ENCODE peak calls at places on chromosomes 13 and 19, in five cellular contexts. S is IMR-90, E is mesendoderm, X is mesenchymal stem cell, B is H9. F is an unnamed sample.

GRCh38 chr13:23500858-23501257 is 67.4 kb upstream of the SACS start:
- DNase-seq in B (no peak), S (peak; percentile 96), X (peak; percentile 70), E (peak; percentile 28), F (no peak)

GRCh38 chr13:49497272-49497671 is 1.5 kb downstream of the PHF11 start:
- DNase-seq in S (no peak), E (no peak), B (no peak), X (no peak), F (no peak)

GRCh38 chr19:19533826-19534225 is 4.2 kb upstream of the CILP2 start:
- DNase-seq in S (no peak), X (no peak), B (no peak), E (no peak), F (no peak)

GRCh38 chr19:42683917-42684513 is 56.3 kb downstream of the PSG3 start:
- DNase-seq in X (peak; percentile 7), E (peak; percentile 21), S (peak; percentile 31), B (no peak), F (no peak)

GRCh38 chr13:20654156-20654555 is 49.3 kb upstream of the IL17D start:
- DNase-seq in E (no peak), X (no peak), B (no peak), S (peak; percentile 53), F (no peak)

GRCh38 chr13:99435116-99435515 is 66.2 kb upstream of the TM9SF2 start:
- DNase-seq in E (no peak), X (no peak), B (no peak), S (no peak), F (no peak)

GRCh38 chr19:55993492-55993891 is 6.9 kb downstream of the NLRP5 start:
- DNase-seq in B (no peak), X (no peak), E (no peak), S (no peak), F (no peak)

GRCh38 chr13:110416131-110416584 is 109.1 kb downstream of the COL4A2 start:
- DNase-seq in X (peak; percentile 49), E (no peak), S (peak; percentile 29), B (no peak), F (no peak)

GRCh38 chr13:112943309-112944125 is 25.5 kb upstream of the MCF2L start:
- DNase-seq in S (peak; percentile 4), X (peak; percentile 31), E (peak; percentile 76), B (peak; percentile 63), F (peak; percentile 64)

GRCh38 chr13:51681037-51681678 is 96.9 kb downstream of the WDFY2 start:
- DNase-seq in B (no peak), E (no peak), S (peak; percentile 88), X (peak; percentile 72), F (no peak)

GRCh38 chr13:35765941-35766340 is 289.5 kb upstream of the MAB21L1 start:
- DNase-seq in B (no peak), X (no peak), E (no peak), S (no peak), F (no peak)

GRCh38 chr19:51921949-51922348 is 5.3 kb upstream of the ZNF613 start:
- DNase-seq in E (no peak), S (no peak), B (no peak), X (peak; percentile 20), F (no peak)

GRCh38 chr19:47274071-47274890 is at the start of gene INAFM1:
- DNase-seq in B (peak; percentile 97), X (peak; percentile 92), E (peak; percentile 96), S (peak; percentile 86), F (peak; percentile 96)

DNA sequence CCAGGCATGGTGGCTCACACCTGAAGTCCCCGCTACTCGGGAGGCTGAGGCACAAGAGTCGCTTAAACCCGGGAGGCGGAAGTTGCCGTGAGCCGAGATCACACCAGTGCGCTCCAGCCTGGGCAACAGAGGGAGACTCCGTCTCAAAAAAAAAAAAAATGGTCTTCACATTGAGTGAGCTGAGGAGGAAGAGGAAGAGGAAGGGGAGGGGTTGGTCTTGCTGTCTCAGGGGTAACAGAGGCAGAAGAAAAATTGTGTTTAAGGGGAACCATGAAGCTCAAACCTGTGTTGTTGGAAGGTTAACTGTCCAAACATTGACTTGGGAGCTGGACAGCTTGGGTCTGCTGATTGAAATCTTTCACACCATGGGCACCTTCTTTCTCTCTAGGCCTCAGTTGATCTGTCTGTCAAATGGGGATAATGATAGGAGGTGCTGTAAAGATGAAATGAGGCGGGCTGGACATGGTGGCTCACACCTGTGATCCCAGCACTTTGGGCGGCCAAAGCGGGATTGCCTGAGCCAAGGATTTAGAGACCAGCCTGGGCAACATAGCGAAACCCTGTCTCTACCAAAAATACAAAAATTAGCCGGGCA is 9.8 kb upstream of the SLC44A2 start:
- DNase-seq in E (no peak), B (no peak), X (no peak), S (no peak), F (no peak)
- H3K23ac ChIP-seq in E (no peak overlapping the region), B (no peak overlapping the region), X (no peak overlapping the region), S (no peak overlapping the region), F (no peak overlapping the region)

GRCh38 chr19:40162104-40162503 is 29.1 kb upstream of the MAP3K10 start:
- DNase-seq in E (no peak), S (no peak), B (no peak), X (no peak), F (no peak)
- H2AK5ac ChIP-seq in E (no peak overlapping the region), S (no peak overlapping the region), B (no peak overlapping the region), X (no peak overlapping the region), F (no peak overlapping the region)

GRCh38 chr13:54194233-54195024 is 1165.8 kb downstream of the OLFM4 start:
- DNase-seq in E (no peak), X (no peak), B (no peak), S (no peak), F (no peak)

GRCh38 chr13:54198911-54199310 is 1170.3 kb downstream of the OLFM4 start:
- DNase-seq in S (no peak), E (no peak), B (no peak), X (no peak), F (peak; percentile 41)

GRCh38 chr13:54196684-54197083 is 1168.1 kb downstream of the OLFM4 start:
- DNase-seq in E (no peak), X (no peak), S (no peak), B (no peak), F (no peak)
- H3K23ac ChIP-seq in E (no peak overlapping the region), X (no peak overlapping the region), S (no peak overlapping the region), B (no peak overlapping the region), F (no peak overlapping the region)

DNA sequence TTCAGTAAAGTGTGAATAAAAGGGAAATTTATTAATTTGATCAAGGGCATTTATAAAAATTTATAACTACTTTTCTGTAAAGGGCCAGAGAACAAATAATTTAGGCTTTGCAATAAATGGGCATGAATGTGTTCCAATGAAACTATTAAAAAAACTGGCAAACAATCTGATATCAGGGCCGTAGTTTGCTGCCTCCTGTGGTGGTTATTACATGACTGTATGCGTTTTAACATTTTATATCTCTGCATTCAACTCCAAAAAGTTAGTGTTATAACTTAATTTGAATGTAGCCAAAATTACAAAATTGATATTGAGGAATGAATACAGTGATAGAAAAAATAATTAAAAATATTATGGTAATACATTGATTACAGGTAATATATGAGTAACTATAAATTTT is 80.5 kb upstream of the POSTN start:
- DNase-seq in B (no peak), X (no peak), E (no peak), S (no peak), F (no peak)
- H2AK5ac ChIP-seq in B (no peak overlapping the region), X (no peak overlapping the region), E (no peak overlapping the region), S (no peak overlapping the region), F (no peak overlapping the region)

F was measured in neuronal stem cell.